ENCODE peak calls at places on chromosomes 1 and 21, in eight cellular contexts. One of them, this sample, is unnamed.

GRCh38 chr1:53155945-53156344 is 13.5 kb upstream of the SLC1A7 start:
- DNase-seq in suprapubic skin: no peak
- DNase-seq in NCI-H748 treated with DMSO at 0.1 percent for 48 hours: no peak
- DNase-seq in naive thymus-derived CD4-positive, alpha-beta T cell: no peak
- DNase-seq in Daoy: no peak
- DNase-seq in activated naive CD4-positive, alpha-beta T cell: no peak
- DNase-seq in renal cortical epithelial cell: no peak
- DNase-seq in T-helper 2 cell: no peak
- DNase-seq in this sample: no peak

GRCh38 chr1:29981586-29982239 is 741.7 kb downstream of the MATN1 start:
- DNase-seq in suprapubic skin: no peak
- DNase-seq in T-helper 2 cell: no peak
- DNase-seq in activated naive CD4-positive, alpha-beta T cell: no peak
- DNase-seq in naive thymus-derived CD4-positive, alpha-beta T cell: no peak
- DNase-seq in Daoy: no peak
- DNase-seq in renal cortical epithelial cell: no peak
- DNase-seq in NCI-H748 treated with DMSO at 0.1 percent for 48 hours: no peak
- DNase-seq in this sample: no peak

GRCh38 chr1:92483442-92484170 is 3.1 kb downstream of the GFI1 start:
- DNase-seq in Daoy: peak
- DNase-seq in naive thymus-derived CD4-positive, alpha-beta T cell: no peak
- DNase-seq in activated naive CD4-positive, alpha-beta T cell: peak
- DNase-seq in renal cortical epithelial cell: no peak
- DNase-seq in T-helper 2 cell: no peak
- DNase-seq in NCI-H748 treated with DMSO at 0.1 percent for 48 hours: no peak
- DNase-seq in suprapubic skin: no peak
- DNase-seq in this sample: no peak

GRCh38 chr1:229557913-229558414 is 543 bp downstream of the ABCB10 start:
- DNase-seq in renal cortical epithelial cell: no peak
- DNase-seq in Daoy: peak
- DNase-seq in NCI-H748 treated with DMSO at 0.1 percent for 48 hours: no peak
- DNase-seq in suprapubic skin: peak
- DNase-seq in activated naive CD4-positive, alpha-beta T cell: no peak
- DNase-seq in naive thymus-derived CD4-positive, alpha-beta T cell: peak
- DNase-seq in T-helper 2 cell: peak
- DNase-seq in this sample: no peak

GRCh38 chr1:201788296-201788695 is 40.7 kb upstream of the IPO9 start:
- DNase-seq in activated naive CD4-positive, alpha-beta T cell: no peak
- DNase-seq in renal cortical epithelial cell: no peak
- DNase-seq in T-helper 2 cell: no peak
- DNase-seq in naive thymus-derived CD4-positive, alpha-beta T cell: no peak
- DNase-seq in NCI-H748 treated with DMSO at 0.1 percent for 48 hours: no peak
- DNase-seq in Daoy: no peak
- DNase-seq in suprapubic skin: no peak
- DNase-seq in this sample: no peak

GRCh38 chr21:41881051-41881450 is 1.9 kb upstream of the PRDM15 start:
- DNase-seq in renal cortical epithelial cell: no peak
- DNase-seq in Daoy: no peak
- DNase-seq in NCI-H748 treated with DMSO at 0.1 percent for 48 hours: no peak
- DNase-seq in T-helper 2 cell: no peak
- DNase-seq in suprapubic skin: no peak
- DNase-seq in activated naive CD4-positive, alpha-beta T cell: no peak
- DNase-seq in naive thymus-derived CD4-positive, alpha-beta T cell: no peak
- DNase-seq in this sample: no peak

GRCh38 chr1:110283677-110284076 is 55.5 kb upstream of the RBM15 start:
- DNase-seq in activated naive CD4-positive, alpha-beta T cell: no peak
- DNase-seq in naive thymus-derived CD4-positive, alpha-beta T cell: no peak
- DNase-seq in NCI-H748 treated with DMSO at 0.1 percent for 48 hours: no peak
- DNase-seq in T-helper 2 cell: no peak
- DNase-seq in renal cortical epithelial cell: no peak
- DNase-seq in Daoy: no peak
- DNase-seq in suprapubic skin: no peak
- DNase-seq in this sample: no peak

GRCh38 chr1:87325982-87326738 is 2.5 kb upstream of the LMO4 start:
- DNase-seq in renal cortical epithelial cell: peak
- DNase-seq in naive thymus-derived CD4-positive, alpha-beta T cell: no peak
- DNase-seq in NCI-H748 treated with DMSO at 0.1 percent for 48 hours: peak
- DNase-seq in Daoy: peak
- DNase-seq in T-helper 2 cell: peak
- DNase-seq in activated naive CD4-positive, alpha-beta T cell: no peak
- DNase-seq in suprapubic skin: no peak
- DNase-seq in this sample: peak

GRCh38 chr1:154972517-154973343 is 1.8 kb upstream of the CKS1B start:
- DNase-seq in Daoy: peak
- DNase-seq in T-helper 2 cell: no peak
- DNase-seq in activated naive CD4-positive, alpha-beta T cell: no peak
- DNase-seq in naive thymus-derived CD4-positive, alpha-beta T cell: no peak
- DNase-seq in suprapubic skin: no peak
- DNase-seq in NCI-H748 treated with DMSO at 0.1 percent for 48 hours: no peak
- DNase-seq in renal cortical epithelial cell: peak
- DNase-seq in this sample: peak

GRCh38 chr1:187627516-187627915 is 798.8 kb downstream of the PLA2G4A start:
- DNase-seq in T-helper 2 cell: no peak
- DNase-seq in suprapubic skin: no peak
- DNase-seq in activated naive CD4-positive, alpha-beta T cell: no peak
- DNase-seq in Daoy: no peak
- DNase-seq in naive thymus-derived CD4-positive, alpha-beta T cell: no peak
- DNase-seq in NCI-H748 treated with DMSO at 0.1 percent for 48 hours: no peak
- DNase-seq in renal cortical epithelial cell: no peak
- DNase-seq in this sample: no peak

GRCh38 chr1:85229574-85230097 is 28.8 kb upstream of the SYDE2 start:
- DNase-seq in NCI-H748 treated with DMSO at 0.1 percent for 48 hours: peak
- DNase-seq in activated naive CD4-positive, alpha-beta T cell: no peak
- DNase-seq in Daoy: no peak
- DNase-seq in renal cortical epithelial cell: no peak
- DNase-seq in suprapubic skin: no peak
- DNase-seq in naive thymus-derived CD4-positive, alpha-beta T cell: no peak
- DNase-seq in T-helper 2 cell: no peak
- DNase-seq in this sample: no peak

GRCh38 chr1:245173446-245174178 is 18.8 kb downstream of the KIF26B start:
- DNase-seq in T-helper 2 cell: no peak
- DNase-seq in Daoy: no peak
- DNase-seq in NCI-H748 treated with DMSO at 0.1 percent for 48 hours: no peak
- DNase-seq in suprapubic skin: no peak
- DNase-seq in naive thymus-derived CD4-positive, alpha-beta T cell: no peak
- DNase-seq in activated naive CD4-positive, alpha-beta T cell: no peak
- DNase-seq in renal cortical epithelial cell: no peak
- DNase-seq in this sample: no peak

GRCh38 chr1:211951856-211952255 is 83.5 kb downstream of the INTS7 start:
- DNase-seq in Daoy: peak
- DNase-seq in activated naive CD4-positive, alpha-beta T cell: no peak
- DNase-seq in renal cortical epithelial cell: peak
- DNase-seq in suprapubic skin: no peak
- DNase-seq in NCI-H748 treated with DMSO at 0.1 percent for 48 hours: no peak
- DNase-seq in T-helper 2 cell: no peak
- DNase-seq in naive thymus-derived CD4-positive, alpha-beta T cell: no peak
- DNase-seq in this sample: peak

GRCh38 chr1:84260852-84261518 is 40.5 kb upstream of the SAMD13 start:
- DNase-seq in NCI-H748 treated with DMSO at 0.1 percent for 48 hours: peak
- DNase-seq in naive thymus-derived CD4-positive, alpha-beta T cell: no peak
- DNase-seq in Daoy: peak
- DNase-seq in activated naive CD4-positive, alpha-beta T cell: no peak
- DNase-seq in T-helper 2 cell: no peak
- DNase-seq in renal cortical epithelial cell: no peak
- DNase-seq in suprapubic skin: no peak
- DNase-seq in this sample: peak

GRCh38 chr1:97170296-97170695 is 448.7 kb downstream of the PTBP2 start:
- DNase-seq in Daoy: no peak
- DNase-seq in activated naive CD4-positive, alpha-beta T cell: no peak
- DNase-seq in suprapubic skin: no peak
- DNase-seq in T-helper 2 cell: no peak
- DNase-seq in NCI-H748 treated with DMSO at 0.1 percent for 48 hours: no peak
- DNase-seq in naive thymus-derived CD4-positive, alpha-beta T cell: no peak
- DNase-seq in renal cortical epithelial cell: no peak
- DNase-seq in this sample: no peak

GRCh38 chr1:24754229-24754628 is 9.0 kb downstream of the CLIC4 start:
- DNase-seq in suprapubic skin: no peak
- DNase-seq in Daoy: peak
- DNase-seq in renal cortical epithelial cell: no peak
- DNase-seq in T-helper 2 cell: no peak
- DNase-seq in NCI-H748 treated with DMSO at 0.1 percent for 48 hours: no peak
- DNase-seq in activated naive CD4-positive, alpha-beta T cell: no peak
- DNase-seq in naive thymus-derived CD4-positive, alpha-beta T cell: no peak
- DNase-seq in this sample: no peak

GRCh38 chr1:19209439-19209989 is 552 bp downstream of the UBR4 start:
- DNase-seq in activated naive CD4-positive, alpha-beta T cell: peak
- DNase-seq in T-helper 2 cell: peak
- DNase-seq in NCI-H748 treated with DMSO at 0.1 percent for 48 hours: no peak
- DNase-seq in suprapubic skin: no peak
- DNase-seq in naive thymus-derived CD4-positive, alpha-beta T cell: no peak
- DNase-seq in renal cortical epithelial cell: peak
- DNase-seq in Daoy: peak
- DNase-seq in this sample: peak

GRCh38 chr1:71045463-71046028 is 2.1 kb downstream of the PTGER3 start:
- DNase-seq in naive thymus-derived CD4-positive, alpha-beta T cell: no peak
- DNase-seq in activated naive CD4-positive, alpha-beta T cell: no peak
- DNase-seq in suprapubic skin: no peak
- DNase-seq in NCI-H748 treated with DMSO at 0.1 percent for 48 hours: no peak
- DNase-seq in T-helper 2 cell: no peak
- DNase-seq in Daoy: no peak
- DNase-seq in renal cortical epithelial cell: no peak
- DNase-seq in this sample: no peak

GRCh38 chr1:89605692-89606091 is 27.2 kb upstream of the LRRC8C start:
- DNase-seq in T-helper 2 cell: no peak
- DNase-seq in Daoy: peak
- DNase-seq in naive thymus-derived CD4-positive, alpha-beta T cell: no peak
- DNase-seq in activated naive CD4-positive, alpha-beta T cell: no peak
- DNase-seq in NCI-H748 treated with DMSO at 0.1 percent for 48 hours: no peak
- DNase-seq in renal cortical epithelial cell: peak
- DNase-seq in suprapubic skin: no peak
- DNase-seq in this sample: peak

GRCh38 chr1:183622884-183623785 is 12.4 kb downstream of the ARPC5 start:
- DNase-seq in T-helper 2 cell: peak
- DNase-seq in Daoy: peak
- DNase-seq in renal cortical epithelial cell: peak
- DNase-seq in NCI-H748 treated with DMSO at 0.1 percent for 48 hours: peak
- DNase-seq in suprapubic skin: no peak
- DNase-seq in naive thymus-derived CD4-positive, alpha-beta T cell: no peak
- DNase-seq in activated naive CD4-positive, alpha-beta T cell: no peak
- DNase-seq in this sample: peak

GRCh38 chr1:200971428-200971903 is 52.0 kb downstream of the KIF21B start:
- DNase-seq in Daoy: no peak
- DNase-seq in naive thymus-derived CD4-positive, alpha-beta T cell: no peak
- DNase-seq in renal cortical epithelial cell: no peak
- DNase-seq in T-helper 2 cell: no peak
- DNase-seq in suprapubic skin: no peak
- DNase-seq in NCI-H748 treated with DMSO at 0.1 percent for 48 hours: no peak
- DNase-seq in activated naive CD4-positive, alpha-beta T cell: no peak
- DNase-seq in this sample: no peak

GRCh38 chr1:186872356-186872755 is 43.6 kb downstream of the PLA2G4A start:
- DNase-seq in Daoy: no peak
- DNase-seq in suprapubic skin: no peak
- DNase-seq in naive thymus-derived CD4-positive, alpha-beta T cell: no peak
- DNase-seq in renal cortical epithelial cell: no peak
- DNase-seq in NCI-H748 treated with DMSO at 0.1 percent for 48 hours: no peak
- DNase-seq in T-helper 2 cell: no peak
- DNase-seq in activated naive CD4-positive, alpha-beta T cell: no peak
- DNase-seq in this sample: no peak

This sample was measured in bronchial epithelial cell.